ENCODE peak calls at places on chromosome 9, in five cellular contexts. One of them, this sample, is unnamed.
A peak's percentile ranks its signal among the peaks of the same experiment; 100 is the strongest.

GRCh38 chr9:85202596-85202995 is 533.1 kb downstream of the NTRK2 start:
- DNase-seq in heart left ventricle: no peak
- DNase-seq in Karpas-422: no peak
- DNase-seq in A549: no peak
- DNase-seq in effector memory CD4-positive, alpha-beta T cell: no peak
- DNase-seq in this sample: no peak

GRCh38 chr9:96136992-96137665 is 164.8 kb downstream of the HSD17B3 start:
- DNase-seq in heart left ventricle: no peak
- DNase-seq in Karpas-422: no peak
- DNase-seq in A549: no peak
- DNase-seq in effector memory CD4-positive, alpha-beta T cell: no peak
- DNase-seq in this sample: no peak

GRCh38 chr9:99120256-99120655 is 15.3 kb downstream of the TGFBR1 start:
- DNase-seq in heart left ventricle: no peak
- DNase-seq in Karpas-422: no peak
- DNase-seq in A549: no peak
- DNase-seq in effector memory CD4-positive, alpha-beta T cell: no peak
- DNase-seq in this sample: no peak

GRCh38 chr9:131804826-131805225 is 65.0 kb upstream of the RAPGEF1 start:
- DNase-seq in heart left ventricle: no peak
- DNase-seq in Karpas-422: no peak
- DNase-seq in A549: no peak
- DNase-seq in effector memory CD4-positive, alpha-beta T cell: no peak
- DNase-seq in this sample: no peak

GRCh38 chr9:132037470-132037869 is 42.2 kb downstream of the MED27 start:
- DNase-seq in heart left ventricle: no peak
- DNase-seq in Karpas-422: no peak
- DNase-seq in A549: no peak
- DNase-seq in effector memory CD4-positive, alpha-beta T cell: no peak
- DNase-seq in this sample: no peak

GRCh38 chr9:92911496-92912475 is 33.9 kb upstream of the ZNF484 start:
- DNase-seq in heart left ventricle: no peak
- DNase-seq in Karpas-422: no peak
- DNase-seq in A549: no peak
- DNase-seq in effector memory CD4-positive, alpha-beta T cell: no peak
- DNase-seq in this sample: no peak

GRCh38 chr9:98652302-98652701 is 56.4 kb downstream of the GABBR2 start:
- DNase-seq in heart left ventricle: no peak
- DNase-seq in Karpas-422: no peak
- DNase-seq in A549: no peak
- DNase-seq in effector memory CD4-positive, alpha-beta T cell: no peak
- DNase-seq in this sample: no peak

GRCh38 chr9:111572945-111573604 is 26.4 kb downstream of the PTGR1 start:
- DNase-seq in heart left ventricle: no peak
- DNase-seq in Karpas-422: no peak
- DNase-seq in A549: no peak
- DNase-seq in effector memory CD4-positive, alpha-beta T cell: no peak
- DNase-seq in this sample: no peak

GRCh38 chr9:14366071-14366470 is 52.1 kb upstream of the NFIB start:
- DNase-seq in heart left ventricle: peak; percentile 67
- DNase-seq in Karpas-422: no peak
- DNase-seq in A549: no peak
- DNase-seq in effector memory CD4-positive, alpha-beta T cell: no peak
- DNase-seq in this sample: no peak

GRCh38 chr9:95927288-95928004 is 52.0 kb downstream of the ERCC6L2 start:
- DNase-seq in heart left ventricle: no peak
- DNase-seq in Karpas-422: no peak
- DNase-seq in A549: no peak
- DNase-seq in effector memory CD4-positive, alpha-beta T cell: no peak
- DNase-seq in this sample: no peak

GRCh38 chr9:133788819-133789733 is 50.9 kb upstream of the SARDH start:
- DNase-seq in heart left ventricle: peak; percentile 52
- DNase-seq in Karpas-422: no peak
- DNase-seq in A549: no peak
- DNase-seq in effector memory CD4-positive, alpha-beta T cell: no peak
- DNase-seq in this sample: no peak

GRCh38 chr9:69122391-69123141 is 51.5 kb upstream of the TJP2 start:
- DNase-seq in heart left ventricle: no peak
- DNase-seq in Karpas-422: no peak
- DNase-seq in A549: peak; percentile 10
- DNase-seq in effector memory CD4-positive, alpha-beta T cell: no peak
- DNase-seq in this sample: no peak

GRCh38 chr9:105911104-105911911 is 217.0 kb downstream of the TMEM38B start:
- DNase-seq in heart left ventricle: no peak
- DNase-seq in Karpas-422: no peak
- DNase-seq in A549: no peak
- DNase-seq in effector memory CD4-positive, alpha-beta T cell: no peak
- DNase-seq in this sample: peak; percentile 73

GRCh38 chr9:101387871-101388506 is 3.2 kb upstream of the BAAT start:
- DNase-seq in heart left ventricle: no peak
- DNase-seq in Karpas-422: peak; percentile 55
- DNase-seq in A549: no peak
- DNase-seq in effector memory CD4-positive, alpha-beta T cell: no peak
- DNase-seq in this sample: peak; percentile 60

GRCh38 chr9:98096091-98096490 is 22.9 kb downstream of the TRIM14 start:
- DNase-seq in heart left ventricle: no peak
- DNase-seq in Karpas-422: no peak
- DNase-seq in A549: no peak
- DNase-seq in effector memory CD4-positive, alpha-beta T cell: no peak
- DNase-seq in this sample: no peak

GRCh38 chr9:16371306-16371705 is 499.2 kb downstream of the BNC2 start:
- DNase-seq in heart left ventricle: no peak
- DNase-seq in Karpas-422: peak; percentile 92
- DNase-seq in A549: no peak
- DNase-seq in effector memory CD4-positive, alpha-beta T cell: no peak
- DNase-seq in this sample: no peak

GRCh38 chr9:133144142-133144886 is 19.4 kb downstream of the GBGT1 start:
- DNase-seq in heart left ventricle: peak; percentile 71
- DNase-seq in Karpas-422: peak; percentile 93
- DNase-seq in A549: peak; percentile 86
- DNase-seq in effector memory CD4-positive, alpha-beta T cell: peak; percentile 92
- DNase-seq in this sample: no peak

GRCh38 chr9:91060520-91061343 is 259.1 kb downstream of the SYK start:
- DNase-seq in heart left ventricle: no peak
- DNase-seq in Karpas-422: no peak
- DNase-seq in A549: peak; percentile 80
- DNase-seq in effector memory CD4-positive, alpha-beta T cell: no peak
- DNase-seq in this sample: no peak

GRCh38 chr9:95048225-95049087 is 269.1 kb downstream of the FANCC start:
- DNase-seq in heart left ventricle: peak; percentile 69
- DNase-seq in Karpas-422: peak; percentile 75
- DNase-seq in A549: no peak
- DNase-seq in effector memory CD4-positive, alpha-beta T cell: peak; percentile 21
- DNase-seq in this sample: no peak

GRCh38 chr9:107847977-107848376 is 358.4 kb upstream of the KLF4 start:
- DNase-seq in heart left ventricle: no peak
- DNase-seq in Karpas-422: no peak
- DNase-seq in A549: no peak
- DNase-seq in effector memory CD4-positive, alpha-beta T cell: no peak
- DNase-seq in this sample: no peak

GRCh38 chr9:108786756-108787663 is 68.8 kb downstream of the ACTL7B start:
- DNase-seq in heart left ventricle: no peak
- DNase-seq in Karpas-422: no peak
- DNase-seq in A549: peak; percentile 21
- DNase-seq in effector memory CD4-positive, alpha-beta T cell: no peak
- DNase-seq in this sample: no peak

GRCh38 chr9:135098400-135099105 is 11.1 kb downstream of the OLFM1 start:
- DNase-seq in heart left ventricle: no peak
- DNase-seq in Karpas-422: peak; percentile 47
- DNase-seq in A549: no peak
- DNase-seq in effector memory CD4-positive, alpha-beta T cell: no peak
- DNase-seq in this sample: peak; percentile 33

GRCh38 chr9:129111143-129111761 is at the start of gene PTPA:
- DNase-seq in heart left ventricle: peak; percentile 90
- DNase-seq in Karpas-422: peak; percentile 95
- DNase-seq in A549: peak; percentile 82
- DNase-seq in effector memory CD4-positive, alpha-beta T cell: peak; percentile 84
- DNase-seq in this sample: peak; percentile 66

GRCh38 chr9:97038551-97038908 is 412 bp downstream of the CTSV start:
- DNase-seq in heart left ventricle: no peak
- DNase-seq in Karpas-422: no peak
- DNase-seq in A549: no peak
- DNase-seq in effector memory CD4-positive, alpha-beta T cell: no peak
- DNase-seq in this sample: no peak

GRCh38 chr9:84169240-84169639 is 171.3 kb downstream of the SLC28A3 start:
- DNase-seq in heart left ventricle: no peak
- DNase-seq in Karpas-422: no peak
- DNase-seq in A549: no peak
- DNase-seq in effector memory CD4-positive, alpha-beta T cell: no peak
- DNase-seq in this sample: no peak

GRCh38 chr9:88645869-88646204 is 110.9 kb downstream of the NXNL2 start:
- DNase-seq in heart left ventricle: no peak
- DNase-seq in Karpas-422: no peak
- DNase-seq in A549: no peak
- DNase-seq in effector memory CD4-positive, alpha-beta T cell: no peak
- DNase-seq in this sample: no peak

GRCh38 chr9:114238471-114238870 is 83.1 kb downstream of the COL27A1 start:
- DNase-seq in heart left ventricle: peak; percentile 44
- DNase-seq in Karpas-422: no peak
- DNase-seq in A549: no peak
- DNase-seq in effector memory CD4-positive, alpha-beta T cell: no peak
- DNase-seq in this sample: no peak

GRCh38 chr9:34957492-34958410 is at the start of gene PHF24:
- DNase-seq in heart left ventricle: no peak
- DNase-seq in Karpas-422: no peak
- DNase-seq in A549: no peak
- DNase-seq in effector memory CD4-positive, alpha-beta T cell: no peak
- DNase-seq in this sample: no peak

GRCh38 chr9:70020217-70020616 is 23.4 kb upstream of the MAMDC2 start:
- DNase-seq in heart left ventricle: no peak
- DNase-seq in Karpas-422: no peak
- DNase-seq in A549: no peak
- DNase-seq in effector memory CD4-positive, alpha-beta T cell: no peak
- DNase-seq in this sample: no peak

DNA sequence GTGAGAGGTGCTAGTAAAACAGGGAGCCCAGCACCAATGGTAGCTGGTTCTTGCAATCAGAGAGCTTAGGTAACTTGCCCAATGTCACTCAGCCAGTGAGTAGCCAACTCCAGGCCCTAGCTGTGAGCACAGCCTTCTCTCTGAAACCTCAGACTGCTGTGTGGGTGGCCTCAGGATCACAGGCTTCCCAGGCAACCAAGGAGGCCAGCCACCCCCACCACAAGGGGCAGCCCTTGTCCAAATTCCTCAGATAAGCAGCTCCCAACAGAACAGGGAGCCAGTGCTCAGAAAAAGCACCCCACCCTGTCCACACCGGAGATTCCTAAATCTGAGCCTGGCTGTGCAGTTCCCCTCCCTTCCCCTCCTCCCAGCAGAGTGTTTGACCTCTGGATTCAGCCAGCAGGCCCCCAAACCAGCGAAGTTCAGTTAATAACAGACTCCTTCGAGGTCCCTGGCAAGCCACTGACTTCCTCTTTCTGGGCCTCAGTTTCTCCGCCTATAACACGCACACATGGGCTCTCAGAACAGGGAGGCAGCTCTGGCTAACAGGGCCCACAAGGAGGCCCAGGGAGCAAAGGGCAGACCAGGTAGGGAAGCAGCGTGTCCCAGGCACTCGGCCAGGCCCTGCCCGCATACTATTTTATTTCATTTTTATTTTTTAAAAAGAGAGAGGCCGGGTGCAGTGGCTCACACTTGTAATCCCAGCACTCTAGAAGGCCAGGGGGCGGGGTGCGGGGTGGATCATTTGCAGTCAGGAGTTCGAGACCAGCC is 2.7 kb downstream of the EEIG1 start:
- DNase-seq in heart left ventricle: peak; percentile 78
- DNase-seq in Karpas-422: no peak
- DNase-seq in A549: peak; percentile 57
- DNase-seq in effector memory CD4-positive, alpha-beta T cell: no peak
- DNase-seq in this sample: no peak
- H3K4me1 ChIP-seq in heart left ventricle: peaks cover 86% of the 10 kb centered on the region
- H3K4me1 ChIP-seq in Karpas-422: peaks cover 50% of the 10 kb centered on the region
- H3K4me1 ChIP-seq in A549: peaks cover 70% of the 10 kb centered on the region
- H3K4me1 ChIP-seq in effector memory CD4-positive, alpha-beta T cell: peaks cover 59% of the 10 kb centered on the region
- H3K4me1 ChIP-seq in this sample: peaks cover 13% of the 10 kb centered on the region

GRCh38 chr9:7980691-7981289 is 181.2 kb upstream of the DMAC1 start:
- DNase-seq in heart left ventricle: no peak
- DNase-seq in Karpas-422: no peak
- DNase-seq in A549: no peak
- DNase-seq in effector memory CD4-positive, alpha-beta T cell: no peak
- DNase-seq in this sample: no peak
- H3K4me1 ChIP-seq in heart left ventricle: peaks cover 10% of the 10 kb centered on the region
- H3K4me1 ChIP-seq in Karpas-422: peaks cover 24% of the 10 kb centered on the region
- H3K4me1 ChIP-seq in A549: no peaks in the 10 kb centered on the region
- H3K4me1 ChIP-seq in effector memory CD4-positive, alpha-beta T cell: peaks cover 32% of the 10 kb centered on the region
- H3K4me1 ChIP-seq in this sample: peaks cover 1% of the 10 kb centered on the region

GRCh38 chr9:38061326-38061947 is 7.6 kb downstream of the SHB start:
- DNase-seq in heart left ventricle: no peak
- DNase-seq in Karpas-422: peak; percentile 62
- DNase-seq in A549: no peak
- DNase-seq in effector memory CD4-positive, alpha-beta T cell: no peak
- DNase-seq in this sample: no peak
- H3K4me1 ChIP-seq in heart left ventricle: peaks cover 86% of the 10 kb centered on the region
- H3K4me1 ChIP-seq in Karpas-422: peaks cover 100% of the 10 kb centered on the region
- H3K4me1 ChIP-seq in A549: peaks cover 99% of the 10 kb centered on the region
- H3K4me1 ChIP-seq in effector memory CD4-positive, alpha-beta T cell: no peaks in the 10 kb centered on the region
- H3K4me1 ChIP-seq in this sample: peaks cover 11% of the 10 kb centered on the region

GRCh38 chr9:110066929-110067716 is 140.8 kb downstream of the C9orf152 start:
- DNase-seq in heart left ventricle: no peak
- DNase-seq in Karpas-422: no peak
- DNase-seq in A549: no peak
- DNase-seq in effector memory CD4-positive, alpha-beta T cell: no peak
- DNase-seq in this sample: no peak
- H3K4me1 ChIP-seq in heart left ventricle: peaks cover 77% of the 10 kb centered on the region
- H3K4me1 ChIP-seq in Karpas-422: no peaks in the 10 kb centered on the region
- H3K4me1 ChIP-seq in A549: peaks cover 17% of the 10 kb centered on the region
- H3K4me1 ChIP-seq in effector memory CD4-positive, alpha-beta T cell: no peaks in the 10 kb centered on the region
- H3K4me1 ChIP-seq in this sample: no peaks in the 10 kb centered on the region

GRCh38 chr9:116692619-116693018 is 5.5 kb downstream of the TRIM32 start:
- DNase-seq in heart left ventricle: no peak
- DNase-seq in Karpas-422: peak; percentile 64
- DNase-seq in A549: no peak
- DNase-seq in effector memory CD4-positive, alpha-beta T cell: no peak
- DNase-seq in this sample: no peak
- H3K4me1 ChIP-seq in heart left ventricle: peaks cover 42% of the 10 kb centered on the region
- H3K4me1 ChIP-seq in Karpas-422: peaks cover 65% of the 10 kb centered on the region
- H3K4me1 ChIP-seq in A549: peaks cover 56% of the 10 kb centered on the region
- H3K4me1 ChIP-seq in effector memory CD4-positive, alpha-beta T cell: peaks cover 12% of the 10 kb centered on the region
- H3K4me1 ChIP-seq in this sample: no peaks in the 10 kb centered on the region

GRCh38 chr9:137665697-137666504 is 47.1 kb downstream of the EHMT1 start:
- DNase-seq in heart left ventricle: no peak
- DNase-seq in Karpas-422: no peak
- DNase-seq in A549: no peak
- DNase-seq in effector memory CD4-positive, alpha-beta T cell: no peak
- DNase-seq in this sample: no peak
- H3K4me1 ChIP-seq in heart left ventricle: peaks cover 37% of the 10 kb centered on the region
- H3K4me1 ChIP-seq in Karpas-422: peaks cover 52% of the 10 kb centered on the region
- H3K4me1 ChIP-seq in A549: peaks cover 44% of the 10 kb centered on the region
- H3K4me1 ChIP-seq in effector memory CD4-positive, alpha-beta T cell: no peaks in the 10 kb centered on the region
- H3K4me1 ChIP-seq in this sample: peaks cover 21% of the 10 kb centered on the region

DNA sequence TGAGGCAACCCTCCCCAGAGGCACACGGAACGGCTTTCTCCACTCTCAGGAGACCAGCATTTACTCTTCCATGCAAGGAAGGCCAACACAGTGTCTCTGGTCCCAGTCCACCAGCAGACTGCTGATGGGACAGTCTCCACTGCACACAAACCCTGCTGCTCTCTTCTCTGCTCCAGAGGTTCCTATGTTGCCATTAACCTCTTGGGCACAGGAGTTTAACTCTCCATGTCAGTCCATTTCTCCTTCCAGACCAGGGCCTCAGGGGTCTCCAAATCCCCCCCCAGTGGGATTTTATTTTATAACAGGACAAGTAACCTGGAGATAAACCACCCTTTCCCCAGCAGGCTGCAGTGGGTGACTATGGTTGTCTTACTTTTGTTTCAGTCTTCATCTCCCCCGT is 452.5 kb downstream of the GADD45G start:
- DNase-seq in heart left ventricle: no peak
- DNase-seq in Karpas-422: no peak
- DNase-seq in A549: no peak
- DNase-seq in effector memory CD4-positive, alpha-beta T cell: no peak
- DNase-seq in this sample: no peak
- H3K4me1 ChIP-seq in heart left ventricle: no peaks in the 10 kb centered on the region
- H3K4me1 ChIP-seq in Karpas-422: no peaks in the 10 kb centered on the region
- H3K4me1 ChIP-seq in A549: no peaks in the 10 kb centered on the region
- H3K4me1 ChIP-seq in effector memory CD4-positive, alpha-beta T cell: no peaks in the 10 kb centered on the region
- H3K4me1 ChIP-seq in this sample: peaks cover 3% of the 10 kb centered on the region